ENCODE peak calls at places on chromosomes 2 and 18, in ten cellular contexts. J is GM12878, A is SK-N-SH, T is H9, N is K562, P is adipocyte, B is IMR-90, E is colonic mucosa, M is fibroblast of lung, W is H1. R is an unnamed sample. For H3K27me3 and H3K4me1, the result is how much of the 10 kb centered on the place peaks cover.

GRCh38 chr2:149926149-149926548 is 338.6 kb upstream of the MMADHC start:
- DNase-seq in J (no peak), W (no peak), T (no peak), P (peak), A (no peak), N (no peak), B (no peak), M (peak), E (no peak), R (no peak)

GRCh38 chr2:33340265-33340664 is 136.2 kb upstream of the RASGRP3 start:
- DNase-seq in W (no peak), M (peak), E (peak), B (no peak), A (no peak), N (no peak), J (no peak), T (no peak), P (no peak), R (no peak)

GRCh38 chr2:156480376-156480775 is 44.2 kb downstream of the GPD2 start:
- DNase-seq in J (no peak), P (no peak), E (no peak), A (no peak), T (no peak), W (no peak), N (no peak), B (no peak), M (no peak), R (no peak)

GRCh38 chr2:138676654-138677053 is 103.5 kb downstream of the NXPH2 start:
- DNase-seq in M (no peak), A (no peak), J (no peak), P (no peak), N (no peak), W (no peak), B (no peak), E (no peak), T (no peak), R (no peak)

GRCh38 chr2:26449278-26450030 is 28.5 kb downstream of the OTOF start:
- DNase-seq in J (no peak), M (no peak), E (no peak), B (no peak), P (no peak), T (no peak), A (no peak), N (no peak), W (no peak), R (no peak)

GRCh38 chr2:188456114-188456909 is 164.6 kb downstream of the GULP1 start:
- DNase-seq in W (peak), N (no peak), B (no peak), M (no peak), T (peak), E (no peak), P (no peak), J (no peak), A (no peak), R (peak)

GRCh38 chr2:239587311-239587731 is 186.5 kb upstream of the HDAC4 start:
- DNase-seq in P (no peak), T (no peak), J (no peak), M (no peak), N (no peak), A (no peak), E (no peak), W (no peak), B (no peak), R (no peak)

GRCh38 chr18:11673560-11673959 is 15.5 kb upstream of the GNAL start:
- DNase-seq in J (no peak), T (peak), B (no peak), A (no peak), W (no peak), N (no peak), P (no peak), E (no peak), M (no peak), R (peak)

GRCh38 chr2:120709608-120710041 is 26.0 kb upstream of the GLI2 start:
- DNase-seq in W (peak), P (no peak), B (no peak), A (peak), M (peak), T (peak), N (no peak), E (no peak), J (no peak), R (peak)

GRCh38 chr2:119826370-119826961 is 66.7 kb downstream of the PTPN4 start:
- DNase-seq in P (peak), M (peak), W (no peak), J (no peak), B (peak), A (peak), E (no peak), N (peak), T (no peak), R (peak)

GRCh38 chr2:189149981-189150380 is 29.6 kb downstream of the COL5A2 start:
- DNase-seq in J (no peak), W (no peak), T (no peak), N (no peak), A (no peak), P (peak), E (no peak), M (peak), B (peak), R (no peak)

GRCh38 chr2:181106229-181106628 is 125.8 kb downstream of the UBE2E3 start:
- DNase-seq in M (peak), N (no peak), P (peak), W (no peak), T (no peak), J (no peak), E (no peak), B (no peak), A (peak), R (no peak)

GRCh38 chr2:177622516-177622915 is 229.9 kb downstream of the AGPS start:
- DNase-seq in M (no peak), P (no peak), E (no peak), J (no peak), N (no peak), A (no peak), T (peak), W (no peak), B (no peak), R (peak)

GRCh38 chr2:289362-290089 is 1.6 kb upstream of the ALKAL2 start:
- DNase-seq in A (peak), P (peak), B (peak), W (no peak), M (peak), N (peak), J (no peak), T (peak), E (peak), R (peak)

GRCh38 chr2:73925033-73925704 is 1.5 kb upstream of the DGUOK start:
- DNase-seq in T (peak), B (no peak), M (no peak), P (no peak), N (no peak), W (no peak), A (no peak), E (peak), J (no peak), R (peak)

GRCh38 chr2:13113016-13113415 is 396.3 kb downstream of the TRIB2 start:
- DNase-seq in M (no peak), W (no peak), E (no peak), P (no peak), J (no peak), B (no peak), N (no peak), T (no peak), A (no peak), R (no peak)

GRCh38 chr2:65778126-65778525 is 345.7 kb upstream of the SPRED2 start:
- DNase-seq in A (no peak), M (no peak), W (no peak), T (peak), E (no peak), B (no peak), P (no peak), J (no peak), N (no peak), R (peak)

GRCh38 chr2:176650811-176651559 is 381.7 kb downstream of the MTX2 start:
- DNase-seq in N (no peak), W (no peak), M (no peak), P (no peak), J (no peak), A (no peak), T (no peak), B (no peak), E (no peak), R (no peak)

GRCh38 chr2:127228102-127228501 is 8.0 kb upstream of the CYP27C1 start:
- DNase-seq in A (no peak), P (no peak), M (no peak), T (no peak), E (no peak), B (no peak), J (no peak), W (no peak), N (no peak), R (no peak)

GRCh38 chr2:19575618-19576017 is 217.2 kb upstream of the OSR1 start:
- DNase-seq in E (no peak), A (no peak), J (no peak), P (peak), B (peak), M (peak), W (no peak), N (no peak), T (no peak), R (no peak)

GRCh38 chr2:200945395-200945729 is 18.1 kb downstream of the ORC2 start:
- DNase-seq in J (no peak), M (no peak), P (no peak), T (no peak), B (no peak), N (no peak), E (no peak), A (no peak), W (no peak), R (no peak)
- H3K9ac ChIP-seq in J (no peak), M (no peak), P (no peak), T (no peak), B (no peak), N (no peak), E (no peak), A (no peak), W (no peak), R (no peak)

DNA sequence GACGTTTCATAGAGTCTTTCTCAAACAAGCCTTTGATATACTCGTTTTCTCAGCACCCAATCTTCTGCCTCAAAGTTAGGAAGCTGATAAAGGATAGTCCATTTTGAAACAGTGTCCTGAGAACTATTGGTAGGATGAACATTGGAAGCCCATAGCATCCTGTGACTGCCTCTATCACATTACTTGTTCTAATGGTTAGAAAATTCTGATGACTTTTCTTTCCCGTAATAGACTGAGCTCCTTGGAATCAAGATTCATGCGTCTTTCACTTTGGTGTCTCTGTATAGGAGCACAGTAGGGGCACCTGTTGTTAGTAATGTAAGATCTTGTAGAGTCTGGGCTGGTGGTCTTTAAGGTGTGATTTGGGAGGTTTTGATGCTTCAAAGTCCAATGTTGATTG is 87.1 kb downstream of the SETBP1 start:
- DNase-seq in E (no peak), J (no peak), M (no peak), B (no peak), P (no peak), N (no peak), T (no peak), A (no peak), W (no peak), R (no peak)
- H3K27me3 ChIP-seq in E (under half), J (under half), M (under half), B (under half), P (under half), N (under half), T (under half), A (under half), W (under half), R (under half)

GRCh38 chr2:64649626-64650025 is 4.1 kb downstream of the SERTAD2 start:
- DNase-seq in T (no peak), E (peak), A (no peak), B (no peak), M (no peak), W (no peak), J (no peak), N (no peak), P (no peak), R (no peak)

GRCh38 chr2:64650722-64651338 is 2.9 kb downstream of the SERTAD2 start:
- DNase-seq in A (no peak), J (no peak), M (no peak), W (no peak), N (no peak), B (no peak), E (peak), P (no peak), T (no peak), R (no peak)

GRCh38 chr2:64651590-64651989 is 2.1 kb downstream of the SERTAD2 start:
- DNase-seq in N (no peak), B (no peak), W (no peak), A (no peak), E (no peak), M (no peak), P (no peak), J (no peak), T (no peak), R (no peak)

GRCh38 chr2:64650257-64650656 is 3.5 kb downstream of the SERTAD2 start:
- DNase-seq in P (no peak), N (no peak), B (no peak), W (no peak), M (no peak), T (no peak), J (no peak), A (no peak), E (no peak), R (no peak)

GRCh38 chr2:64649013-64649484 is 4.7 kb downstream of the SERTAD2 start:
- DNase-seq in T (no peak), M (no peak), N (peak), A (no peak), E (peak), J (no peak), P (no peak), B (no peak), W (no peak), R (no peak)
- H3K4me1 ChIP-seq in T (under half), M (under half), N (under half), A (half or more), E (under half), J (under half), P (half or more), B (under half), W (under half), R (under half)

DNA sequence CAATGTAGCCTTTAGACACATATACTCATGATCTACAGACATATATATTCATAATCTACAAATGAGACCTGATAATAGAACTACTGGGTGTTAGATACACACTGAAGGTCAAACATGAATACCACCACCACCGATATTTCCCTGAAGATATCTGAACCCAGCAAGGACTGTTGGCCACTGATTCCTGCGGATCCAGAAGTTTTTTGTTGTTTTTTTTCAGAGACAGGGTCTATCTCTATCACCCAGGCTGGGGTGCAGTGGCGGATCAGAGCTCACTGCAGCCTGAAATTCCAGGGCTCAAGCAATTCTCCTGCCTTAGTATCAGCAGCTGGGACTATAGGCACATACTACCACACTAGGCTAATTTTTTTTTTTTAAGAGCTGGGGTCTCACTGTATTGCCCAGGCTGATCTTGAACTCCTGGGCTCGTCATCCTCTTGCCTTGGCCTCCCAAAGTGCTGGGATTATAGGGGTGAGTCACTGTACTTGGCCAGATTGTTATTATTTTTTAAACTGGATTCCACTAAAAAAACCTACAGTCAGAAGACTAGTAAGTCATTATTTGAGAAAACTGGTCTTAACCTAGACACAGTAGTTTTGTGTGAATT is 1.8 kb downstream of the METTL5 start:
- DNase-seq in M (no peak), J (no peak), E (no peak), T (no peak), W (no peak), P (no peak), N (no peak), B (peak), A (no peak), R (no peak)
- H3K9ac ChIP-seq in M (no peak), J (peak), E (no peak), T (no peak), W (no peak), P (peak), N (peak), B (no peak), A (no peak), R (no peak)

GRCh38 chr18:47263828-47264314 is 12.4 kb upstream of the SKOR2 start:
- DNase-seq in M (no peak), J (no peak), N (no peak), E (no peak), T (peak), P (no peak), B (no peak), W (no peak), A (peak), R (peak)
- H3K27me3 ChIP-seq in M (under half), J (under half), N (under half), E (under half), T (half or more), P (under half), B (under half), W (half or more), A (under half), R (half or more)

R was measured in endodermal cell.